ENCODE peak calls at places on chromosomes 12 and 14, in five cellular contexts. N, P, L, D and R are unnamed samples.

GRCh38 chr12:40325349-40325960 is 100.7 kb downstream of the LRRK2 start:
- DNase-seq in D (no peak), P (peak; percentile 18), N (no peak), L (peak; percentile 41), R (peak; percentile 59)

GRCh38 chr14:100824156-100824555 is 1.8 kb upstream of the MEG3 start:
- DNase-seq in N (no peak), P (no peak), L (no peak), D (no peak), R (no peak)

GRCh38 chr12:92503977-92504966 is 198.5 kb upstream of the PLEKHG7 start:
- DNase-seq in L (peak; percentile 45), D (no peak), N (no peak), P (no peak), R (no peak)

GRCh38 chr12:89552376-89552775 is 26.5 kb upstream of the POC1B start:
- DNase-seq in P (no peak), D (no peak), N (no peak), L (no peak), R (no peak)

GRCh38 chr12:13210543-13211190 is 14.1 kb downstream of the EMP1 start:
- DNase-seq in D (no peak), L (no peak), N (no peak), P (no peak), R (no peak)

GRCh38 chr12:47216150-47216677 is 136.5 kb upstream of the AMIGO2 start:
- DNase-seq in L (no peak), D (no peak), N (peak; percentile 74), P (peak; percentile 53), R (no peak)

GRCh38 chr14:93103392-93104080 is 12.2 kb downstream of the ITPK1 start:
- DNase-seq in N (peak; percentile 72), P (no peak), D (no peak), L (no peak), R (no peak)

GRCh38 chr12:52259850-52260249 is 14.6 kb upstream of the KRT86 start:
- DNase-seq in D (no peak), P (no peak), N (no peak), L (no peak), R (no peak)

GRCh38 chr14:93064411-93065271 is 51.1 kb downstream of the ITPK1 start:
- DNase-seq in L (no peak), D (no peak), N (no peak), P (no peak), R (no peak)

GRCh38 chr14:38122241-38122640 is 85.5 kb upstream of the SSTR1 start:
- DNase-seq in L (no peak), P (no peak), D (no peak), N (no peak), R (no peak)

GRCh38 chr14:93737574-93737973 is 50.7 kb downstream of the PRIMA1 start:
- DNase-seq in D (no peak), L (no peak), N (no peak), P (no peak), R (no peak)

GRCh38 chr12:122100568-122100967 is 22.0 kb downstream of the MLXIP start:
- DNase-seq in N (no peak), D (no peak), L (no peak), P (no peak), R (no peak)

GRCh38 chr14:105857223-105857815 is 330.9 kb downstream of the TMEM121 start:
- DNase-seq in P (no peak), D (no peak), N (no peak), L (no peak), R (no peak)

GRCh38 chr12:84508943-84509342 is 403.7 kb downstream of the SLC6A15 start:
- DNase-seq in L (no peak), N (no peak), D (no peak), P (no peak), R (no peak)

GRCh38 chr12:52278931-52279682 is 4.7 kb downstream of the KRT86 start:
- DNase-seq in D (peak; percentile 33), L (peak; percentile 21), P (peak; percentile 74), N (no peak), R (peak; percentile 57)

GRCh38 chr14:67817750-67818438 is 1.5 kb upstream of the ZFYVE26 start:
- DNase-seq in P (no peak), N (no peak), D (no peak), L (no peak), R (no peak)

GRCh38 chr14:104118006-104118844 is 20.2 kb upstream of the KIF26A start:
- DNase-seq in P (no peak), D (no peak), N (no peak), L (no peak), R (no peak)

GRCh38 chr12:91991397-91992187 is 154.1 kb downstream of the BTG1 start:
- DNase-seq in L (no peak), D (no peak), N (peak; percentile 32), P (no peak), R (no peak)

GRCh38 chr14:58428011-58428807 is 690 bp downstream of the KIAA0586 start:
- DNase-seq in D (no peak), L (peak; percentile 56), N (no peak), P (peak; percentile 64), R (peak; percentile 33)

GRCh38 chr12:119589087-119589486 is 4.5 kb upstream of the TMEM233 start:
- DNase-seq in D (no peak), L (no peak), P (no peak), N (no peak), R (no peak)

GRCh38 chr14:68482772-68483395 is 310.0 kb downstream of the ZFP36L1 start:
- DNase-seq in P (peak; percentile 19), D (no peak), N (no peak), L (no peak), R (no peak)

GRCh38 chr12:39935275-39935674 is 170.6 kb downstream of the SLC2A13 start:
- DNase-seq in L (no peak), D (no peak), N (no peak), P (no peak), R (no peak)

GRCh38 chr14:99519347-99519881 is 38.2 kb downstream of the CCNK start:
- DNase-seq in N (no peak), L (no peak), D (no peak), P (no peak), R (no peak)

GRCh38 chr12:116423053-116423452 is 136.1 kb upstream of the MAP1LC3B2 start:
- DNase-seq in D (no peak), N (no peak), P (no peak), L (no peak), R (no peak)

GRCh38 chr14:89428556-89429196 is 11.6 kb upstream of the FOXN3 start:
- DNase-seq in L (no peak), D (no peak), N (no peak), P (no peak), R (no peak)

GRCh38 chr14:89427426-89428162 is 10.6 kb upstream of the FOXN3 start:
- DNase-seq in D (no peak), L (no peak), P (no peak), N (no peak), R (no peak)

GRCh38 chr14:89429206-89430091 is 12.4 kb upstream of the FOXN3 start:
- DNase-seq in L (no peak), N (no peak), D (no peak), P (no peak), R (no peak)

GRCh38 chr14:89430271-89430620 is 13.2 kb upstream of the FOXN3 start:
- DNase-seq in D (no peak), P (no peak), L (no peak), N (no peak), R (no peak)

GRCh38 chr14:89428163-89428523 is 11.1 kb upstream of the FOXN3 start:
- DNase-seq in L (no peak), P (no peak), D (no peak), N (no peak), R (no peak)
- TF ChIP-seq YY1 in L (no peak), P (no peak), D (no peak), N (no peak), R (no peak)

GRCh38 chr12:4114986-4115385 is 158.6 kb upstream of the CCND2 start:
- DNase-seq in P (peak; percentile 14), D (no peak), N (no peak), L (no peak), R (no peak)

GRCh38 chr12:4116251-4117111 is 157.1 kb upstream of the CCND2 start:
- DNase-seq in D (no peak), L (peak; percentile 19), P (no peak), N (no peak), R (no peak)

GRCh38 chr12:4117386-4118016 is 156.1 kb upstream of the CCND2 start:
- DNase-seq in P (no peak), N (no peak), L (no peak), D (no peak), R (no peak)

GRCh38 chr12:4118017-4118510 is 155.5 kb upstream of the CCND2 start:
- DNase-seq in D (no peak), L (no peak), P (no peak), N (peak; percentile 89), R (no peak)

GRCh38 chr12:4115570-4115969 is 158.0 kb upstream of the CCND2 start:
- DNase-seq in D (no peak), P (no peak), L (no peak), N (no peak), R (no peak)
- TF ChIP-seq ATF3 in D (no peak), P (no peak), L (no peak), N (no peak), R (no peak)

GRCh38 chr12:65892905-65893304 is 68.6 kb downstream of the HMGA2 start:
- DNase-seq in D (no peak), P (no peak), N (no peak), L (no peak), R (no peak)
- TF ChIP-seq YY1 in D (no peak), P (no peak), N (no peak), L (no peak), R (no peak)

GRCh38 chr12:120870415-120870814 is 33.7 kb downstream of the SPPL3 start:
- DNase-seq in P (no peak), L (no peak), D (no peak), N (no peak), R (no peak)

GRCh38 chr12:120873231-120873630 is 30.9 kb downstream of the SPPL3 start:
- DNase-seq in L (no peak), N (no peak), P (no peak), D (no peak), R (no peak)

GRCh38 chr12:120879102-120879501 is 25.1 kb downstream of the SPPL3 start:
- DNase-seq in P (no peak), N (no peak), L (peak; percentile 19), D (no peak), R (no peak)

GRCh38 chr12:120872487-120872886 is 31.7 kb downstream of the SPPL3 start:
- DNase-seq in N (no peak), D (no peak), P (no peak), L (no peak), R (no peak)

GRCh38 chr12:120874547-120875245 is 29.5 kb downstream of the SPPL3 start:
- DNase-seq in N (no peak), L (no peak), D (no peak), P (no peak), R (no peak)
- TF ChIP-seq ATF3 in N (no peak), L (no peak), D (no peak), P (no peak), R (no peak)

GRCh38 chr14:71733210-71733883 is 198.9 kb upstream of the RGS6 start:
- DNase-seq in P (no peak), N (no peak), D (no peak), L (no peak), R (no peak)
- TF ChIP-seq YY1 in P (no peak), N (no peak), D (no peak), L (no peak), R (no peak)